ENCODE peak calls at places on chromosomes 3 and 15, in seven cellular contexts. J is upper lobe of right lung; V is gastrocnemius medialis; D is PC-3; O is DND-41; Q is suprapubic skin; A is CD8-positive, alpha-beta T cell. C is an unnamed sample. For H3K36me3, the result is how much of the 10 kb centered on the place peaks cover.

GRCh38 chr3:149902498-149903139 is 68.1 kb downstream of the PFN2 start:
- DNase-seq in D (peak), J (no peak), A (no peak), O (no peak), Q (no peak), V (no peak), C (peak)

GRCh38 chr3:155753038-155753647 is 8.3 kb upstream of the PLCH1 start:
- DNase-seq in J (no peak), O (no peak), A (no peak), Q (no peak), D (peak), V (no peak), C (peak)

GRCh38 chr3:34012102-34012461 is 213.7 kb downstream of the PDCD6IP start:
- DNase-seq in J (no peak), A (no peak), O (no peak), Q (no peak), V (no peak), D (peak), C (peak)

GRCh38 chr15:50501815-50502214 is 44.7 kb downstream of the USP50 start:
- DNase-seq in V (no peak), J (no peak), Q (no peak), O (no peak), D (peak), A (no peak), C (no peak)

GRCh38 chr15:99511865-99512632 is 53.7 kb upstream of the MEF2A start:
- DNase-seq in V (peak), Q (no peak), O (peak), A (no peak), D (no peak), J (no peak), C (no peak)

GRCh38 chr3:107676469-107677309 is 153.9 kb downstream of the BBX start:
- DNase-seq in V (no peak), O (no peak), J (no peak), Q (no peak), D (peak), A (no peak), C (peak)

GRCh38 chr15:48986240-48986639 is 22.5 kb upstream of the SHC4 start:
- DNase-seq in Q (no peak), V (no peak), J (no peak), A (no peak), D (no peak), O (no peak), C (no peak)

GRCh38 chr15:99118801-99119546 is 14.1 kb downstream of the SYNM start:
- DNase-seq in O (no peak), A (no peak), J (peak), V (peak), Q (peak), D (no peak), C (no peak)

GRCh38 chr3:122324871-122325323 is at the start of gene CSTA:
- DNase-seq in V (no peak), D (no peak), A (no peak), O (no peak), Q (no peak), J (no peak), C (peak)

GRCh38 chr3:55203486-55204010 is 275.7 kb upstream of the LRTM1 start:
- DNase-seq in O (no peak), V (no peak), A (no peak), Q (no peak), D (no peak), J (no peak), C (no peak)

GRCh38 chr3:79521221-79521848 is 246.5 kb downstream of the ROBO1 start:
- DNase-seq in D (peak), J (no peak), V (no peak), Q (no peak), O (peak), A (no peak), C (peak)

GRCh38 chr3:112074616-112075497 is 11.3 kb upstream of the C3orf52 start:
- DNase-seq in O (peak), V (no peak), J (peak), Q (no peak), A (peak), D (peak), C (peak)

GRCh38 chr15:83066034-83066760 is 855 bp downstream of the BTBD1 start:
- DNase-seq in Q (no peak), J (no peak), O (no peak), V (peak), A (no peak), D (peak), C (no peak)

GRCh38 chr3:43855674-43856299 is 165.0 kb downstream of the ABHD5 start:
- DNase-seq in Q (no peak), A (no peak), J (peak), O (peak), D (peak), V (no peak), C (peak)

GRCh38 chr3:48926425-48927392 is 8.1 kb downstream of the ARIH2 start:
- DNase-seq in D (peak), A (no peak), O (no peak), J (no peak), V (no peak), Q (no peak), C (peak)

GRCh38 chr15:34161329-34161953 is 48.5 kb downstream of the KATNBL1 start:
- DNase-seq in D (peak), Q (no peak), V (no peak), J (no peak), O (no peak), A (no peak), C (peak)

GRCh38 chr15:69088300-69088965 is 72.0 kb upstream of the GLCE start:
- DNase-seq in J (no peak), D (no peak), Q (no peak), V (no peak), O (no peak), A (no peak), C (peak)

GRCh38 chr15:69087581-69087980 is 72.9 kb upstream of the GLCE start:
- DNase-seq in J (no peak), O (no peak), Q (no peak), A (no peak), D (peak), V (no peak), C (no peak)

GRCh38 chr15:69086427-69087205 is 72.1 kb downstream of the NOX5 start:
- DNase-seq in Q (no peak), J (no peak), O (no peak), V (no peak), A (no peak), D (no peak), C (no peak)

GRCh38 chr15:69090197-69090948 is 70.1 kb upstream of the GLCE start:
- DNase-seq in O (no peak), V (no peak), D (no peak), A (no peak), Q (no peak), J (no peak), C (no peak)

GRCh38 chr15:69089258-69089657 is 71.2 kb upstream of the GLCE start:
- DNase-seq in O (no peak), A (no peak), J (no peak), V (no peak), Q (no peak), D (no peak), C (no peak)
- H3K4me3 ChIP-seq in O (no peak), A (no peak), J (no peak), V (no peak), Q (no peak), D (no peak), C (no peak)

GRCh38 chr3:109050591-109051167 is 67.3 kb downstream of the MORC1 start:
- DNase-seq in Q (no peak), V (no peak), J (no peak), A (no peak), O (peak), D (peak), C (peak)
- TF ChIP-seq CTCF in Q (no peak), V (no peak), J (peak), A (peak), O (peak), D (peak), C (peak)

GRCh38 chr15:74792227-74793016 is 10.5 kb downstream of the CSK start:
- DNase-seq in D (no peak), V (no peak), A (no peak), Q (no peak), O (no peak), J (no peak), C (no peak)
- H3K36me3 ChIP-seq in D (under half), V (under half), A (under half), Q (under half), O (under half), J (under half), C (under half)

GRCh38 chr15:90174140-90174891 is 26.8 kb upstream of the SEMA4B start:
- DNase-seq in V (peak), Q (peak), O (no peak), J (peak), A (no peak), D (no peak), C (no peak)
- H3K4me3 ChIP-seq in V (no peak), Q (no peak), O (no peak), J (no peak), A (no peak), D (no peak), C (no peak)

GRCh38 chr15:70259640-70260066 is 161.9 kb upstream of the TLE3 start:
- DNase-seq in V (no peak), O (peak), J (no peak), A (no peak), Q (no peak), D (no peak), C (no peak)
- TF ChIP-seq CTCF in V (no peak), O (peak), J (no peak), A (peak), Q (no peak), D (no peak), C (no peak)

DNA sequence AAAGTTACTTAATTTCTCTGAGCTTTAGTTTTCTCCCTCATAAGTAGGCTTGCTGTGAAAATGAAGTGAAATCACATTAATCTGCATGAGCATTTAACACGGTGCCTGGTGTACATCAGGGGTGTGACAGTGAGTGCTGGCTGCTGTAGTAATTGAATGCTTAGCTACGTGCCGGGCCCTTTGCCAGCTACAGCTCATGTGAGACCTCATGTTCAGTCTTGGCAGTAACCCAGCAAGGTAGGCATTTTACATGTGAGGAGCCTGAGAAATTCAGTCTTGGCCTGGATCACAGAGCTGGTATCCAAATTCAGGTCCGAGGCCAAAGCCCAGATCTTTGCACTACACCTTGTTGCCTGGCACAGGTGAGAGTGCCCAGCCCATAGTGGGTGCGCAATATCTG is 9.1 kb downstream of the GHRL start:
- DNase-seq in D (no peak), O (no peak), V (no peak), A (no peak), J (no peak), Q (no peak), C (peak)
- H3K36me3 ChIP-seq in D (under half), O (half or more), V (half or more), A (under half), J (half or more), Q (under half), C (under half)

C was measured in bronchial epithelial cell.